ENCODE peak calls at places on chromosomes 2 and 18, in six cellular contexts. K, A, O, F, L and N are unnamed samples.

GRCh38 chr2:224646242-224646846 is 61.2 kb upstream of the CUL3 start:
- DNase-seq in K (no peak), A (no peak), O (no peak), F (peak; percentile 1), L (no peak), N (no peak)

GRCh38 chr2:105296017-105296611 is 33.4 kb downstream of the TGFBRAP1 start:
- DNase-seq in K (no peak), A (no peak), O (no peak), F (no peak), L (no peak), N (no peak)

GRCh38 chr18:50638623-50639398 is 78.9 kb downstream of the MAPK4 start:
- DNase-seq in K (no peak), A (no peak), O (no peak), F (no peak), L (no peak), N (no peak)

GRCh38 chr18:54089749-54090459 is 134.6 kb downstream of the MBD2 start:
- DNase-seq in K (no peak), A (no peak), O (no peak), F (no peak), L (no peak), N (no peak)

GRCh38 chr2:177314722-177315264 is 50.3 kb upstream of the NFE2L2 start:
- DNase-seq in K (no peak), A (no peak), O (no peak), F (no peak), L (no peak), N (no peak)

GRCh38 chr2:69384618-69385081 is 2.4 kb downstream of the GFPT1 start:
- DNase-seq in K (no peak), A (no peak), O (peak; percentile 21), F (no peak), L (no peak), N (no peak)

GRCh38 chr2:109447251-109447661 is 166.5 kb downstream of the SEPTIN10 start:
- DNase-seq in K (no peak), A (no peak), O (peak; percentile 98), F (peak; percentile 95), L (no peak), N (no peak)

GRCh38 chr18:9082763-9083510 is 19.6 kb upstream of the NDUFV2 start:
- DNase-seq in K (peak; percentile 46), A (peak; percentile 26), O (no peak), F (no peak), L (no peak), N (no peak)

GRCh38 chr2:10916953-10917352 is 5.2 kb downstream of the KCNF1 start:
- DNase-seq in K (no peak), A (no peak), O (no peak), F (no peak), L (no peak), N (no peak)

GRCh38 chr18:42028232-42028832 is 73.3 kb downstream of the PIK3C3 start:
- DNase-seq in K (peak; percentile 22), A (peak; percentile 20), O (peak; percentile 58), F (peak; percentile 24), L (no peak), N (no peak)

GRCh38 chr2:148888003-148888501 is 13.0 kb downstream of the KIF5C start:
- DNase-seq in K (no peak), A (no peak), O (no peak), F (no peak), L (no peak), N (no peak)

GRCh38 chr2:16135196-16135912 is 195.0 kb downstream of the MYCN start:
- DNase-seq in K (no peak), A (no peak), O (no peak), F (no peak), L (no peak), N (no peak)

GRCh38 chr2:67930156-67930555 is 132.6 kb downstream of the C1D start:
- DNase-seq in K (no peak), A (no peak), O (no peak), F (peak; percentile 24), L (no peak), N (no peak)

GRCh38 chr18:45014047-45014501 is 333.4 kb downstream of the SETBP1 start:
- DNase-seq in K (no peak), A (no peak), O (peak; percentile 88), F (peak; percentile 82), L (no peak), N (no peak)

GRCh38 chr2:60553992-60554648 is 666 bp upstream of the BCL11A start:
- DNase-seq in K (no peak), A (peak; percentile 44), O (no peak), F (no peak), L (peak; percentile 37), N (no peak)

GRCh38 chr2:207254526-207255464 is 89.0 kb upstream of the KLF7 start:
- DNase-seq in K (no peak), A (no peak), O (peak; percentile 79), F (no peak), L (no peak), N (no peak)

GRCh38 chr2:79887747-79888374 is 375.0 kb downstream of the CTNNA2 start:
- DNase-seq in K (no peak), A (peak; percentile 37), O (peak; percentile 59), F (peak; percentile 65), L (no peak), N (no peak)

GRCh38 chr18:57425096-57425495 is 10.1 kb upstream of the ONECUT2 start:
- DNase-seq in K (no peak), A (no peak), O (no peak), F (no peak), L (no peak), N (no peak)

GRCh38 chr2:239927424-239927981 is 97.6 kb downstream of the NDUFA10 start:
- DNase-seq in K (peak; percentile 63), A (no peak), O (peak; percentile 72), F (peak; percentile 13), L (no peak), N (peak; percentile 45)

GRCh38 chr2:42556351-42556890 is 12.0 kb upstream of the MTA3 start:
- DNase-seq in K (no peak), A (no peak), O (no peak), F (no peak), L (no peak), N (no peak)

GRCh38 chr2:112582314-112582746 is 2.1 kb upstream of the CHCHD5 start:
- DNase-seq in K (peak; percentile 28), A (peak; percentile 30), O (peak; percentile 69), F (peak; percentile 42), L (no peak), N (no peak)

GRCh38 chr2:39094717-39095363 is 26.0 kb downstream of the SOS1 start:
- DNase-seq in K (no peak), A (peak; percentile 55), O (peak; percentile 77), F (no peak), L (no peak), N (no peak)

GRCh38 chr2:189899101-189899500 is 114.9 kb downstream of the PMS1 start:
- DNase-seq in K (no peak), A (no peak), O (no peak), F (no peak), L (no peak), N (no peak)

GRCh38 chr2:63587814-63588384 is 378 bp downstream of the WDPCP start:
- DNase-seq in K (no peak), A (no peak), O (no peak), F (no peak), L (no peak), N (peak; percentile 80)

GRCh38 chr2:213806125-213806726 is 522.0 kb downstream of the SPAG16 start:
- DNase-seq in K (no peak), A (no peak), O (peak; percentile 51), F (no peak), L (no peak), N (no peak)

GRCh38 chr18:68997845-68998244 is 200.0 kb downstream of the CCDC102B start:
- DNase-seq in K (no peak), A (no peak), O (no peak), F (no peak), L (no peak), N (no peak)

GRCh38 chr18:69000366-69000765 is 202.5 kb downstream of the CCDC102B start:
- DNase-seq in K (no peak), A (no peak), O (no peak), F (no peak), L (no peak), N (no peak)

GRCh38 chr18:69002233-69002632 is 204.4 kb downstream of the CCDC102B start:
- DNase-seq in K (no peak), A (no peak), O (peak; percentile 1), F (no peak), L (no peak), N (no peak)
- TF ChIP-seq CTCF in K (no peak), A (no peak), O (peak; percentile 41), F (peak; percentile 40), L (no peak), N (peak; percentile 63)

GRCh38 chr2:226791487-226792081 is 8.0 kb downstream of the IRS1 start:
- DNase-seq in K (peak; percentile 90), A (peak; percentile 100), O (peak; percentile 81), F (no peak), L (peak; percentile 94), N (peak; percentile 90)
- TF ChIP-seq CTCF in K (peak; percentile 65), A (no peak), O (no peak), F (no peak), L (peak; percentile 15), N (peak; percentile 80)

DNA sequence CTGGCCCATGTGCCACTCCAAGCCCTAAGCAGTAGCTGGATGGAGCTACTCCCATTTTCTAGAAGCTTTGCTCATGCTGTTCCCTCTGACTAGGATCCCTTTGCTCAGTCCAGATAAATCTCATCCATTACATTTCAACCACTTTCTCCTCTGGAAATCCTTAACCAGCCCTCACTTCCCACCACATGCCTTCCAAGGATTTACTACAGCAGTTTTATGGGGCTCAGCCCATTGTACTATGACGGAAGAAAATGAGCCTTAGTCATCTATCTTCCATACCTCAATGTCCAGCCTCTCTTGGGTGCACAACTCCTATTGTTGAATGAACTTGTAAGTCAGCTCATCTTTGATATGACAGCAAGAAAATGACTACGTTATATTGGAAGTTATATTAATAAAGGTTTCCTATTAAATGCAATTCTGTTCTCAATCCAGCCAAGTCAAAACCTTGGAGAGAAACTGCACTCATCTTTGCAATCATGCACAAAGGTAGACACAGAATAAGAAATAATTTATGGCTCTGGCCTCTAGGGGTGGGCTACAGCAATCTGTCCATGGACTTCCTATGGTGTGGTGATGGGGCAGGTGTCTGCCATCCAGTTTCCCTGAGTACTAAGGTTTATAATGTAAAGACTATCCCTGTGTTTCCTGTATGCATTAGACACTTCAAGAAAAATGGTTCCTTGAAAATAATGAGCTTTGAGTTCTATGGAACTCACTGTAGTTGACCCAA is 3.4 kb downstream of the B4GALT6 start:
- DNase-seq in K (no peak), A (peak; percentile 46), O (no peak), F (no peak), L (no peak), N (no peak)
- TF ChIP-seq CTCF in K (no peak), A (peak; percentile 27), O (no peak), F (peak; percentile 27), L (peak; percentile 18), N (peak; percentile 68)

DNA sequence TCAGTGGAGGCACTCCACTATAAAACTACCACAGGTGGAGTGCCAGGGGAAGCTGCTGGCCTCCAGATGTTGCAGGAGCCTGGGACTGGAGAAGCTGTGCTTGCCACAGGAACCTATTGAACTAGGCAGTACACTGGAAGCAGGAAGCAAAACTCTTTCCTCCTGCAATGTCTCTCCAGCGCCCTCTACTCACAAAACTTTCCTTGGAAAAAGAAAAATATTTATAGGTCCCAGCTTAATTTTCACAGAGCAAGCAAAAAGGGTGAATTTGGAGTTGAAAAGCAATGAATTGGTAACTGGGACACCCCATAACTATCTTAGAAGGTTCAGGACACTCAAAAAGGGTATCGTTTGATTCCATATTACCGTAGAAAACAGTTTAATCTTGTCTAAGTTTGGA is 33.2 kb upstream of the REEP1 start:
- DNase-seq in K (no peak), A (no peak), O (no peak), F (no peak), L (no peak), N (no peak)
- TF ChIP-seq CTCF in K (no peak), A (no peak), O (no peak), F (no peak), L (no peak), N (no peak)

GRCh38 chr18:31610841-31611240 is 19.2 kb downstream of the TTR start:
- DNase-seq in K (no peak), A (no peak), O (no peak), F (no peak), L (no peak), N (no peak)
- TF ChIP-seq CTCF in K (no peak), A (no peak), O (no peak), F (peak; percentile 28), L (no peak), N (peak; percentile 60)